ENCODE peak calls at places on chromosomes 7 and 10, in five cellular contexts. D, S, U, B and N are unnamed samples.

GRCh38 chr10:118161434-118161833 is 114.7 kb upstream of the RAB11FIP2 start:
- DNase-seq in S (no peak), B (no peak), U (no peak), D (no peak), N (no peak)

GRCh38 chr7:43602271-43602670 is 19.4 kb downstream of the STK17A start:
- DNase-seq in S (no peak), D (no peak), U (no peak), B (no peak), N (no peak)

GRCh38 chr10:96756111-96756903 is 36.0 kb upstream of the PIK3AP1 start:
- DNase-seq in S (no peak), D (no peak), U (no peak), B (no peak), N (peak)

GRCh38 chr10:103171278-103171677 is 21.8 kb downstream of the NT5C2 start:
- DNase-seq in D (no peak), B (no peak), U (no peak), S (no peak), N (no peak)

GRCh38 chr7:19776981-19777380 is 3.6 kb upstream of the TMEM196 start:
- DNase-seq in B (no peak), D (no peak), S (no peak), U (no peak), N (peak)

GRCh38 chr10:59319854-59320253 is 42.5 kb downstream of the FAM13C start:
- DNase-seq in D (no peak), S (no peak), U (no peak), B (no peak), N (no peak)

GRCh38 chr10:101111547-101111946 is 19.6 kb upstream of the TLX1 start:
- DNase-seq in B (no peak), U (no peak), D (no peak), S (no peak), N (no peak)

GRCh38 chr7:46485481-46486065 is 564.5 kb upstream of the IGFBP3 start:
- DNase-seq in U (peak), B (no peak), S (no peak), D (no peak), N (no peak)

GRCh38 chr10:7666253-7667023 is at the start of gene ITIH5:
- DNase-seq in S (no peak), B (peak), D (peak), U (no peak), N (no peak)

GRCh38 chr10:4013651-4014085 is 228.7 kb upstream of the KLF6 start:
- DNase-seq in S (peak), B (no peak), U (no peak), D (no peak), N (no peak)

GRCh38 chr7:150737265-150738055 is at the start of gene GIMAP5:
- DNase-seq in U (no peak), D (no peak), B (no peak), S (peak), N (no peak)

GRCh38 chr10:124870854-124871425 is 69.3 kb downstream of the ABRAXAS2 start:
- DNase-seq in D (no peak), S (no peak), B (no peak), U (no peak), N (no peak)

GRCh38 chr7:138243430-138243829 is 167.2 kb downstream of the AKR1D1 start:
- DNase-seq in U (no peak), B (peak), S (no peak), D (no peak), N (no peak)

GRCh38 chr10:119005377-119006043 is 24.0 kb upstream of the NANOS1 start:
- DNase-seq in D (no peak), S (no peak), U (no peak), B (no peak), N (no peak)